ENCODE peak calls at places on chromosomes 11 and 22, in four cellular contexts. T, F, C and W are unnamed samples.

GRCh38 chr11:100980156-100980555 is 149.5 kb downstream of the PGR start:
- DNase-seq in T (no peak), F (no peak), C (no peak), W (peak)

GRCh38 chr22:38034278-38034882 is 22.8 kb upstream of the PICK1 start:
- DNase-seq in F (peak), C (peak), T (peak), W (peak)

GRCh38 chr11:134385774-134386565 is 26.1 kb downstream of the B3GAT1 start:
- DNase-seq in T (no peak), C (no peak), F (no peak), W (no peak)

GRCh38 chr22:16815073-16815472 is 10.1 kb downstream of the XKR3 start:
- DNase-seq in T (no peak), C (no peak), F (no peak), W (no peak)

GRCh38 chr22:27454807-27455450 is 346.6 kb downstream of the MN1 start:
- DNase-seq in T (no peak), C (peak), F (no peak), W (no peak)

GRCh38 chr22:22342697-22343602 is 98.4 kb downstream of the VPREB1 start:
- DNase-seq in F (peak), C (peak), T (peak), W (no peak)

GRCh38 chr11:66810576-66811185 is 32.6 kb upstream of the RCE1 start:
- DNase-seq in C (no peak), F (no peak), T (no peak), W (no peak)

GRCh38 chr22:31958625-31959239 is 14.4 kb downstream of the YWHAH start:
- DNase-seq in T (no peak), F (no peak), C (no peak), W (no peak)

GRCh38 chr22:49208003-49208402 is 619.7 kb downstream of the BRD1 start:
- DNase-seq in F (peak), T (peak), C (no peak), W (no peak)

DNA sequence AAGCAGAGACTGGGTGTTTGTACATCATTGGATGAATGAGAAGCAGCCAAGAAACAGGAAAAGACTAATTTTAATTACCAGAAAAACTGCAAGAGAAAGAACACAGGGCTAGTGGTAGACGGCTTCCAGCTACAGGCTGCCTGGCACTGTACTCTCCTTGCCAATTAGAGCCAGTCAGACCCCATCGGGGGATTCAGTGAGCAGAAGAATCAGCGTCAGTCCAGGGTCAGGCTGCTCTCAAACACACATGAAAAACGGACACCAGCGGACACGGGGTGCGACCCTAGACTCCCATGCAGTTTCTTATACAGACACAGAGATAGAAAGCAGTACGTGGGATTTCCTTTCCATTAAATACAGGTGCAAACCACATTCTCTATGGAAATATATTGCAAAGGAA is 1.1 kb upstream of the CNTN5 start:
- DNase-seq in F (no peak), C (no peak), T (no peak), W (no peak)
- H3K4me3 ChIP-seq in F (no peak), C (no peak), T (no peak), W (no peak)

DNA sequence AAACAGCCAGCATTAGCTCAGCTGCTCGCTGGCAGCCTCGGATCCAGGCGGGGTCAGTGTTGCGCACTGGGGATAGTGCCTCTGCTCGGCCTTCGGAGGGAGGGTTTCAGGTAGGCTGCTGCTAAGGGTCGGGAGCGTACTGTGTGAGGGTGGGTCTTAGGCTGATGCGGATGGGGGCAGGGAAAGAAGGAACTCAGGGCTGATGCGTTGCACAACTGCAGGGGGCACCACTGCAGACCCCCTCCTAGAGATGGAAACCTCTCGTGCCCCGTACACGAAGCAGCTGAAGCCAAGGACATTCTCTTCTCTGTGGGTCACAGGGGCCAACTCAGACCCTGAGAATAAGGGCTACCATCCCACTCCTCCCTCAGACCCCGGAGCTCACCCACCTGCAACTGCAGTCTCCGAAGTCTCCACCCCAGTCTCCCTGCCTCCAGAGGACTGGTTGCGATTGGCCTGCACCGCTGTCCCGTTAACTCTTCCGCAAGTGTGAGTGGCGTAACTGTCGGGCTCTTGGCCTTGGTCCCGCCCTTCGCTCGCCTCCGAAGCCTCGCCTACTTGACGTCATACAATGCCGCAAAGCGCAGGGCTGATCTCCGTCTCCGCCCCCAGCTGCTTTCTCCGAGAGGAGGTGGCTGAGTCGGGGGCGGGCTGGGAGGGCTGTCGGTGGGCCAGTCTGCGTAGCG is at the start of gene KBTBD3:
- DNase-seq in C (peak), T (peak), F (peak), W (peak)
- TF ChIP-seq CTCF in C (peak), T (no peak), F (peak), W (peak)

GRCh38 chr11:2168286-2169000 is 3.2 kb downstream of the TH start:
- DNase-seq in F (no peak), T (no peak), C (no peak), W (no peak)

GRCh38 chr11:2167141-2168045 is 4.2 kb downstream of the TH start:
- DNase-seq in T (no peak), F (no peak), C (no peak), W (no peak)

GRCh38 chr11:2165571-2165970 is 4.6 kb upstream of the INS start:
- DNase-seq in C (no peak), T (no peak), F (no peak), W (no peak)

GRCh38 chr11:2164861-2165555 is 4.0 kb upstream of the INS start:
- DNase-seq in T (peak), C (no peak), F (no peak), W (no peak)

DNA sequence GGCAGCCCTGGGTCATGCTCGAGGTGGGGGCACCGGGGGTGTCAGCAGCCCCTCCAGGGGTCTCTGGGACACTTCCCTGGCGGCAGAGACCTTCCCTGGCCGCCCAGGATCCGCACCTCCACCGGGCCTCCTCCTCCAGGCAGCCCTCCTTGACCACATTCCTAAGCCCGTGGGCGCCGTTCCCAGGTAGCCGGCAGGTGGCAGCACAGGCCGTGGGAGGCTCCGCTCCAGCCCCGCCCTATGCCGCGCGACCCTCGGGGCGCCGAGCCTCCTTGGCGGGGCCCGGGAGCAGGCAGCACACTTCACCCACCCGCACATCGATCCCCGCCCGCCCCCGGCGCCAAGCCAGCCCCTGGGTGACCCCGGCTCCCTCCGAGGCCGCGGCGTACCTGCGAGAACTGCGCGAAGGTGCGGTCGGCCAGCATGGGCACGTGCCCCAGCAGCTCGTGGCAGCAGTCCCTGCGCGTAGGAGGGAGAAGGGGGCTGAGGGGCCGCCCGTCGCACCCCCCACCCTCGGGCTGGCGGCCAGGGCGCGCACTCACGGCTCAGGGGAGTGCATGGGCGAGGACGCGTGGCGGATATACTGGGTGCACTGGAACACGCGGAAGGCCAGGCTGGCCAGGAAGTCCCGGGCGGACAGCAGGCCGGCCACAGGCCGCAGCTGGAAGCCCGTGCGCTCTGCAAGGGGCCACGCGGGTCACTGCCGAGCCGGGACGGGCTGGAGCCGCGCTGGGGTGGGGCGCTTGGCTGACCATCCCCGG is 5.3 kb upstream of the INS start:
- DNase-seq in F (no peak), T (no peak), C (peak), W (no peak)
- H3K4me3 ChIP-seq in F (peak), T (no peak), C (no peak), W (no peak)

DNA sequence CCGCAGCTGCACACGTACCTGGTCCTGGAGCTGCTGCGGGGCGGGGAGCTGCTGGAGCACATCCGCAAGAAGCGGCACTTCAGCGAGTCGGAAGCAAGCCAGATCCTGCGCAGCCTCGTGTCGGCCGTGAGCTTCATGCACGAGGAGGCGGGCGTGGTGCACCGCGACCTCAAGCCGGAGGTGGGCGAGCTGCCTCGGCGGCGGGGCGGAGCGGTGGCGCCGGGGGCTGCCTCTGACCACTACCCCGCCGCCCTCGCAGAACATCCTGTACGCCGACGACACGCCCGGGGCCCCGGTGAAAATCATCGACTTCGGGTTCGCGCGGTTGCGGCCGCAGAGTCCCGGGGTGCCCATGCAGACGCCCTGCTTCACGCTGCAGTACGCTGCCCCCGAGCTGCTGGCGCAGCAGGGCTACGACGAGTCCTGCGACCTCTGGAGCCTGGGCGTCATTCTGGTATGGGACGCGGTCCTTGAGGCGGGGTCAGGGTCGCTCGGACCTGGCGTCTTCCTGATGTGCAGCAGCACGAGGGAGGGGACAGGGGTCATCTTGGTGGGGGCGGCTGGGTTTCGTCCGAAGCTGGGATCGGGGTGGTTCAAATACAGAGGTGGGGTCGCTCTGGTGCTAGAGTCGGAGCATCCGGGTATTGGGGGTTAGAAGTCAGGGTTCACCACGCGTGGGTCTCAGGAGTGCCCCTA is 10.6 kb downstream of the RPS6KA4 start:
- DNase-seq in F (no peak), T (no peak), C (no peak), W (no peak)
- TF ChIP-seq CTCF in F (no peak), T (no peak), C (no peak), W (no peak)

GRCh38 chr22:44709881-44710400 is 7.9 kb downstream of the PRR5 start:
- DNase-seq in T (no peak), C (no peak), F (no peak), W (no peak)
- H3K4me3 ChIP-seq in T (no peak), C (no peak), F (no peak), W (no peak)

GRCh38 chr11:45774023-45774655 is 30.8 kb upstream of the SLC35C1 start:
- DNase-seq in T (no peak), C (no peak), F (no peak), W (no peak)

GRCh38 chr11:45774786-45775185 is 30.2 kb upstream of the SLC35C1 start:
- DNase-seq in C (no peak), T (no peak), F (no peak), W (no peak)

GRCh38 chr11:45771194-45771941 is 33.6 kb upstream of the SLC35C1 start:
- DNase-seq in C (peak), T (peak), F (peak), W (peak)

GRCh38 chr11:45771942-45772522 is 32.9 kb upstream of the SLC35C1 start:
- DNase-seq in C (peak), F (peak), T (peak), W (peak)

GRCh38 chr11:45773271-45774022 is 31.5 kb upstream of the SLC35C1 start:
- DNase-seq in C (no peak), F (no peak), T (no peak), W (no peak)
- TF ChIP-seq CTCF in C (no peak), F (no peak), T (no peak), W (no peak)

DNA sequence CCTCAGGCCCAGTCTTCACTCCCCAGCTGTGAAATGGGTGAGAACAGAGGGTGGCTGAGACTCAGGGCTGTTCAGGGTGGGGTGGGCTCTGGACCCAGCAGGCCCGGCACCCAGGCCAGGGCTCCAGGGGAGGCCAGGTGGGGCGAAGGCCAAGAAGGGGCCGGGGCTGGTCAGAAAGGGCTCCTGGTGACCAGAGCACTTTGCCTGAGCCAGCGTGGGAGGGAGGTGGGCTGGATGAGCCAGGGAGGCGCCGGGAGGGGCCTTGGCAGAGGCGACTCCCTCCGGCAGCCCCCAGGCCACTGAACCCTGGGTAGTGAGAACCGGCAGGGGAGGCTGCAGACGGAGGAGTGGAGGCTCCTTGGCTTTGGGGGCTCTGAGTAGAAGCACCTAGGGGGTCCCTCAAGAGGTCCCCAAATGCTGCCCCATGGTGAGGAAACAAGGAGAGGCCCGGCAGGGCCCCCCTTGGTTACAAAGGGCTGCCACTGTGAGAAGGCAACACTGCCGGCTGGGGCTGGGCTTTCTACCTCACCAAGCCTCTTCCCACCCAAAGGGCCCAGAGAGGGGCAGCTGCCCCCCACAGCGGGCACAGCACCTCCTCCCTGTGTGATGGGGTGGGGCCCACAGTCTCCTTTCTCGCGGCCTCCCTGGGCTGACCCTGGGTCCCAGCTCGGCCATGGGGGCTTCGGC is 17.1 kb downstream of the PRR33 start:
- DNase-seq in T (peak), C (no peak), F (peak), W (no peak)
- H3K4me3 ChIP-seq in T (no peak), C (no peak), F (no peak), W (no peak)